ENCODE peak calls at places on chromosomes 1 and 21, in six cellular contexts. Q, X, U, W, C and I are unnamed samples.

GRCh38 chr1:211610779-211611556 is 32.0 kb upstream of the SLC30A1 start:
- DNase-seq in Q (no peak), X (no peak), U (no peak), W (peak), C (no peak), I (no peak)

GRCh38 chr1:44293761-44294315 is 61.2 kb downstream of the ERI3 start:
- DNase-seq in Q (no peak), X (peak), U (no peak), W (no peak), C (no peak), I (peak)

GRCh38 chr1:210369425-210369824 is 40.7 kb downstream of the HHAT start:
- DNase-seq in Q (no peak), X (no peak), U (no peak), W (no peak), C (peak), I (no peak)

GRCh38 chr1:245332513-245332912 is 177.7 kb downstream of the KIF26B start:
- DNase-seq in Q (no peak), X (no peak), U (no peak), W (no peak), C (no peak), I (no peak)

GRCh38 chr1:75412616-75413015 is 198.3 kb downstream of the SLC44A5 start:
- DNase-seq in Q (no peak), X (no peak), U (no peak), W (peak), C (no peak), I (peak)

GRCh38 chr1:48676376-48676775 is 100.3 kb downstream of the BEND5 start:
- DNase-seq in Q (no peak), X (no peak), U (no peak), W (no peak), C (no peak), I (no peak)

GRCh38 chr1:201653238-201653637 is 114.3 kb downstream of the NAV1 start:
- DNase-seq in Q (no peak), X (no peak), U (no peak), W (no peak), C (peak), I (no peak)

GRCh38 chr1:76083189-76083588 is 8.6 kb downstream of the ST6GALNAC3 start:
- DNase-seq in Q (no peak), X (no peak), U (no peak), W (no peak), C (peak), I (no peak)

GRCh38 chr1:161738627-161739287 is 10.8 kb upstream of the DUSP12 start:
- DNase-seq in Q (peak), X (peak), U (peak), W (peak), C (peak), I (peak)

GRCh38 chr1:38997901-38998190 is 6.8 kb downstream of the AKIRIN1 start:
- DNase-seq in Q (no peak), X (no peak), U (no peak), W (no peak), C (no peak), I (no peak)

GRCh38 chr1:19758227-19758830 is 41.4 kb downstream of the TMCO4 start:
- DNase-seq in Q (no peak), X (no peak), U (no peak), W (peak), C (peak), I (peak)

GRCh38 chr1:2529776-2530500 is at the start of gene HES5:
- DNase-seq in Q (no peak), X (no peak), U (no peak), W (no peak), C (peak), I (no peak)

GRCh38 chr1:168920456-168921094 is 185.9 kb upstream of the ATP1B1 start:
- DNase-seq in Q (no peak), X (no peak), U (peak), W (peak), C (no peak), I (peak)

GRCh38 chr1:192133350-192133950 is 24.8 kb upstream of the RGS18 start:
- DNase-seq in Q (no peak), X (no peak), U (no peak), W (peak), C (no peak), I (peak)

GRCh38 chr21:45620201-45620600 is 23.3 kb upstream of the PCBP3 start:
- DNase-seq in Q (no peak), X (no peak), U (no peak), W (no peak), C (no peak), I (no peak)

GRCh38 chr1:156692958-156693857 is 12.2 kb downstream of the CRABP2 start:
- DNase-seq in Q (no peak), X (no peak), U (no peak), W (no peak), C (peak), I (peak)

GRCh38 chr1:186530104-186530503 is 69.2 kb upstream of the PDC start:
- DNase-seq in Q (no peak), X (no peak), U (no peak), W (peak), C (no peak), I (no peak)

GRCh38 chr1:183882328-183883167 is 77.6 kb downstream of the RGL1 start:
- DNase-seq in Q (no peak), X (no peak), U (no peak), W (peak), C (no peak), I (peak)

GRCh38 chr1:180181048-180181447 is 26.4 kb downstream of the QSOX1 start:
- DNase-seq in Q (peak), X (no peak), U (no peak), W (peak), C (peak), I (peak)
- TF ChIP-seq CTCF in Q (peak), X (peak), U (peak), W (peak), C (peak), I (peak)

GRCh38 chr1:167714098-167714850 is 7.5 kb upstream of the MPZL1 start:
- DNase-seq in Q (peak), X (peak), U (peak), W (peak), C (peak), I (peak)
- TF ChIP-seq CTCF in Q (no peak), X (no peak), U (no peak), W (no peak), C (no peak), I (no peak)

DNA sequence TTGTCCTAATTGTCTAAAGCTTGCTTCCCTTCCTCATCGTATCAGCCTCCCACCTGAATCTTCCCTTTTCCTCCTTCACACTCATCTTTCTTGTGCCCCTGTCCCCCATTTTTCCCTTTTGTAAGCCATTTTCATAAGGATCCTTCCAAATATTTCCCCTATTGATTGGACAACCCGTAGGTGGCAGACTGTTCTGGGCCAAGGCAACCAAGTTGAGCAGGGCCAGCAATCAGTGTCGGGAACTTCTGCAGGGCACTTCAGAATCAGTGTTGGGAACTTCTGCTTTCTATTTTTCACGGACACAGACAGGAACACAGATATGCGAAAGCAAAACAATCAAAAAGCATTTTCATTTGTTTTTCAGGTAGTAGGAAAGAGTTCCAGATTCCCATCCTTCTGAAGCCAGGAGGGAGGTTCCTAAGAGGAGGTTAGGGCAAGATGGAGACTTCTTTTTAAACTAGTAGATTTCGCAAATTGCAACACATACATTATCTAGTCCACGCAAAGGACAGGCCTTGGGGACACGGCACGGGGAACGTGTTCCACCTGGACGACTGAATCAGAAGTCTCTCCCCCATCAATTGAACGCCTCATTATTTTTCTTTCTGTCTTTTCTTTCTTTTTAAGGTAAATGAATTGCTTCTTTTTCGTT is 691 bp upstream of the MPZL1 start:
- DNase-seq in Q (peak), X (peak), U (no peak), W (peak), C (peak), I (peak)
- TF ChIP-seq CTCF in Q (no peak), X (peak), U (peak), W (peak), C (peak), I (peak)

DNA sequence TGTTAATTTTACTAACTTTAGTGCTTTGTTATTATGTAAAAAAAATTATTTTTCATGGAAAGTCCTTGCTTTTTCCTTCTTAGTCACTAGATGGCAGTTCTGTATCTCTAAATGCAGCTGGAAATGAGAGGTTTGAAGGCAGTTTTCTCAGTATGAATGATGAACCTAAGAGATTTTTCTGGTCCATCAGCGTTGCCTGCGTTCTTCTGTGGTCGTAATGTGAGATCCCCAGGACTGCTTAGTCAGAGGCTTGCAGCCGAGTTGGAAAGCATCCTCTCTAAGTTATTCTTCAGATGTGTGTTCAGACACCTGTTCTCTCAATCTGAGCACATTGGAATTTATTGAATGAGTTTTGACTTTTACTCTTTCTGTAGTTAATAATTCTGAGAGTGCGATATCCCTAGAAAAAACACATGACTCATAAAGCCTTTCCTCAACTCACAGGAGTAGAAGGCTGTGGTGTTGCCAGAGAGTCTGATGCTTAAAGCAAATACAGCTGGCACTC is 99.2 kb downstream of the FMN2 start:
- DNase-seq in Q (no peak), X (no peak), U (no peak), W (peak), C (peak), I (peak)
- TF ChIP-seq CTCF in Q (peak), X (peak), U (peak), W (peak), C (peak), I (peak)

GRCh38 chr1:41313661-41314131 is 47.5 kb upstream of the FOXO6 start:
- DNase-seq in Q (peak), X (no peak), U (no peak), W (peak), C (peak), I (peak)
- TF ChIP-seq CTCF in Q (peak), X (peak), U (peak), W (peak), C (peak), I (peak)

DNA sequence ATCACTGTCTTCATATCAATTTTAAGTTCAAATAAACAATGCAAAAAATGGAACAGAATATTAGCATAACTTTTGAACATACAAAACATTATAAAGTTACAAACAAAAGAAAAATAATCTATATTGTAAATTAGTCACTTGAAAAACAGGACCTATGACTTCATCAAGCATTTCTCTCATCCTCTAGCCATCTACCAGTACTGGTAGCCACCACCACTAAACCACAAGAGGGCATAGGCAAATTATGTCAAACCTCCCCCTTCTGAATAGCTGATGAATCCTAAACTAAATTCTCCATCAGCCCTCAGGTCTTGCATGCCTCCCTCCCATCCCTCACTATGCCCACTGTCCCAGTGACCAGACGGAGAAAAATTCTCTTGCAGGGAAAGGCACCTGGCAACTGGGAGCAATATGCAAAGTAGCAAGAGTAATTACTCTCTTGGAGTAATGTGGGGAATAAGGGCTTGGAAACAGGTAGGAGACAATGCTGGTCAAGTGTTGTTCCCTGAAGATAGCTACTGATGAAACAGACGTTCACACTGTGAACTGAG is 37.1 kb downstream of the SSX2IP start:
- DNase-seq in Q (no peak), X (no peak), U (no peak), W (peak), C (no peak), I (no peak)
- TF ChIP-seq CTCF in Q (no peak), X (no peak), U (no peak), W (no peak), C (peak), I (no peak)